ENCODE peak calls at places on chromosomes 1 and 21, in five cellular contexts. L is heart left ventricle; U is lower lobe of right lung; P is ovary; A is CD4-positive, CD25-positive, alpha-beta regulatory T cell. H is an unnamed sample.

GRCh38 chr1:202805886-202806511 is 2.2 kb downstream of the KDM5B start:
- DNase-seq in L (no peak), U (no peak), P (no peak), A (no peak), H (no peak)

GRCh38 chr1:23013657-23014056 is 2.0 kb downstream of the TEX46 start:
- DNase-seq in L (no peak), U (no peak), P (no peak), A (no peak), H (no peak)

GRCh38 chr1:200524092-200524491 is 96.5 kb downstream of the KIF14 start:
- DNase-seq in L (no peak), U (no peak), P (no peak), A (no peak), H (no peak)

GRCh38 chr21:42527489-42528158 is 14.0 kb downstream of the SLC37A1 start:
- DNase-seq in L (no peak), U (no peak), P (no peak), A (peak; percentile 22), H (peak; percentile 76)

GRCh38 chr1:85144351-85144750 is 56.5 kb downstream of the SYDE2 start:
- DNase-seq in L (no peak), U (no peak), P (no peak), A (no peak), H (no peak)

GRCh38 chr21:19792004-19792403 is 1206.2 kb upstream of the NCAM2 start:
- DNase-seq in L (no peak), U (no peak), P (no peak), A (no peak), H (no peak)

GRCh38 chr1:40853113-40853999 is 8.8 kb downstream of the CITED4 start:
- DNase-seq in L (no peak), U (no peak), P (no peak), A (no peak), H (no peak)

GRCh38 chr1:192904438-192904895 is 95.6 kb downstream of the RGS2 start:
- DNase-seq in L (peak; percentile 33), U (no peak), P (no peak), A (no peak), H (no peak)

GRCh38 chr21:39096754-39097153 is 86.5 kb downstream of the PSMG1 start:
- DNase-seq in L (no peak), U (no peak), P (no peak), A (no peak), H (no peak)

GRCh38 chr1:19468397-19468956 is 16.9 kb downstream of the CAPZB start:
- DNase-seq in L (peak; percentile 59), U (peak; percentile 75), P (no peak), A (peak; percentile 39), H (peak; percentile 43)

GRCh38 chr1:154546264-154547043 is 12.0 kb downstream of the UBE2Q1 start:
- DNase-seq in L (peak; percentile 56), U (peak; percentile 73), P (peak; percentile 41), A (peak; percentile 16), H (peak; percentile 66)

GRCh38 chr1:58345215-58346075 is 201.1 kb downstream of the OMA1 start:
- DNase-seq in L (no peak), U (no peak), P (no peak), A (no peak), H (no peak)

GRCh38 chr1:93625582-93626327 is 55.9 kb downstream of the BCAR3 start:
- DNase-seq in L (peak; percentile 61), U (no peak), P (no peak), A (no peak), H (no peak)

GRCh38 chr1:209367031-209367813 is 216.3 kb upstream of the CAMK1G start:
- DNase-seq in L (no peak), U (no peak), P (no peak), A (no peak), H (no peak)

GRCh38 chr1:6420594-6421042 is 899 bp upstream of the HES2 start:
- DNase-seq in L (no peak), U (no peak), P (no peak), A (no peak), H (no peak)
- H3K4me3 ChIP-seq in L (peak overlapping the region; percentile 37), U (peak overlapping the region; percentile 50), P (no peak overlapping the region), A (no peak overlapping the region), H (no peak overlapping the region)

DNA sequence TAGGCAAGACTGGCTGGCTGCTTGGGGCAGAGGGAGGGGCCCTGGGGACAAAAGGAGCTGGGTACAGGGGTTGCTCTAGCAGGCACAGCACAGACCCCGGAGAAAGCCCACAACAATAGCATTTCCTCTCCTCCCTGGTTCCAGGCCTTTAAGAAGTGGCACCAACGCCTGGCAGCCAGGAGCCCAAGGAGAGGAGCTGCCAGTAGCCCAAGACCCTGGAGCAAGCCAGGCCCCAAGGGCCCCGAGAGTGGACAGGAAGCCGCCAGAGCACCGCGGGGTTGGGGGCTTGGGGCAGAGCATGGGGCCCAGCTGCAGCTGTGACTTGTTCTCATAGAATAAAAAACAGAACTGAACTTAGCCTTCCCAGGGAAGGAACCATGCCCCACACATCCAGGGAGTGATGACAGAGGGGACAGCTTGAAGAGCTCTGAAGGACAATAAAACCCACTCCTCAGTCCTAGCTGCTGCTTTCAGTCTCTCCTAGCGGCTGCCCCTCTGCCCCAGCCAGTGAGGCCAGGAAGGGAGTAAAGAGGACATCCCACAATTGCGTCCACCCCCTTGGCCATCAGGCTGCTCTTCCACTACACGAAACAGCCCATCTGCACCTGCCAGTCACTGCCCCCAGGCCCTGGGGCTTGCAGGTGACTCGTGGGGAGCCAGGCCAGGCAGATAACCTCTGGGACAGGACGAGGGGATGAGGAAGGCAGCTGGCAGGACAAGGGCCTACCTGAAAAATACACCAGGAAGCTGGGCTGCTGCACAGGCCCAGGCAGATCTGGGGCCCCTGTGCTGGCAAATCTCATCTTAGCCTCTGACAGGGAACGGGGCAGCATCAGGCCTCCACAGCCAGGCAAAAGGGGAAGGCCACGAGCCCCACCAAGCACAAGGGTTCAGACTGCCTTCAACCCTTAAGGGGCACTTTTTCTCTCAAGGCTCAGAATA is 16.4 kb downstream of the MTHFR start:
- DNase-seq in L (peak; percentile 49), U (no peak), P (peak; percentile 52), A (no peak), H (no peak)
- H3K27ac ChIP-seq in L (peak overlapping the region; percentile 97), U (peak overlapping the region; percentile 93), P (peak overlapping the region; percentile 56), A (no peak overlapping the region), H (no peak overlapping the region)

GRCh38 chr1:27360159-27361043 is 6.4 kb downstream of the MAP3K6 start:
- DNase-seq in L (no peak), U (peak; percentile 77), P (no peak), A (peak; percentile 73), H (peak; percentile 66)
- H3K4me3 ChIP-seq in L (peak overlapping the region; percentile 37), U (peak overlapping the region; percentile 43), P (no peak overlapping the region), A (peak overlapping the region; percentile 61), H (peak overlapping the region; percentile 61)

DNA sequence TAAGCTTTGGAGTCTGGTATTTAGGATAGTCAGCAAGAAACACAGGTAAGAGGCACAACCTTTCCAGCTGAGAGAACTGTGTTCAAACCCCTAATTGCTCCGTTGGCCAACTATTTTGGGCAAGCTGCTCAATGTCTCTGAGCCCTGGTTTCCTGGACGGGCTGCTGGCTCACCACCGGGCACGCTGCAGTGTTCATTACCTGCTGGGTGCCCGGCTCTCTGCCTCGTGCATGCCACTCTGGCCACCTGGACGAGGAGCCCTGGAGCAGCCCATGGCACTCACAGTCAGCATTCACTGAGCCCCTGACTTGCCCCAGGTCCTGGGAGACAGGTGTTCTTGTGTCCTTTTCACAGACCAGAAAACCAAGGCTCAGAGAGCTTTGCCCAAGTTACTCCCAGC is 51.0 kb downstream of the DMRTB1 start:
- DNase-seq in L (peak; percentile 14), U (no peak), P (no peak), A (no peak), H (no peak)
- H3K27ac ChIP-seq in L (no peak overlapping the region), U (no peak overlapping the region), P (no peak overlapping the region), A (no peak overlapping the region), H (no peak overlapping the region)

H was measured in CD8-positive, alpha-beta memory T cell.